ENCODE peak calls at places on chromosomes 12 and 14, in nine cellular contexts. S is stimulated activated CD4-positive, alpha-beta T cell treated with anti-CD3 and anti-CD28 coated beads, Interleukin-2, amount 100 ng/mL, for 24 hours; F is T-helper 2 cell; U is adrenal gland; O is left ventricle myocardium inferior; N is mesothelial cell of epicardium; T is stimulated activated naive CD8-positive, alpha-beta T cell treated with anti-CD3 and anti-CD28 coated beads, Interleukin-15, amount 100 ng/mL, for 72 hours; I is COR-L47; L is nucleus accumbens. Y is an unnamed sample.

GRCh38 chr14:105465209-105466031 is 9.2 kb upstream of the CRIP2 start:
- DNase-seq in I (peak; percentile 33), F (no peak), S (no peak), T (no peak), L (no peak), N (no peak), U (no peak), O (peak; percentile 71), Y (no peak)

GRCh38 chr14:20934148-20934762 is 21.0 kb upstream of the RNASE2 start:
- DNase-seq in S (peak; percentile 63), U (peak; percentile 21), F (no peak), L (no peak), N (peak; percentile 39), I (no peak), O (peak; percentile 20), T (peak; percentile 18), Y (no peak)

GRCh38 chr12:32379213-32379612 is 20.1 kb upstream of the FGD4 start:
- DNase-seq in O (no peak), T (no peak), N (no peak), L (no peak), S (no peak), U (no peak), F (no peak), I (no peak), Y (no peak)

GRCh38 chr12:116130431-116130830 is 147.1 kb downstream of the MED13L start:
- DNase-seq in F (no peak), U (no peak), N (no peak), L (no peak), O (no peak), S (no peak), I (no peak), T (no peak), Y (no peak)

GRCh38 chr12:18578191-18578590 is 159.6 kb downstream of the PLCZ1 start:
- DNase-seq in S (no peak), L (no peak), U (no peak), F (no peak), O (no peak), T (no peak), I (no peak), N (no peak), Y (no peak)

GRCh38 chr12:56021882-56022497 is 1.1 kb downstream of the IKZF4 start:
- DNase-seq in T (no peak), O (no peak), N (no peak), U (no peak), F (no peak), I (no peak), L (no peak), S (no peak), Y (no peak)

GRCh38 chr14:87705439-87705896 is 287.5 kb downstream of the GALC start:
- DNase-seq in T (no peak), I (no peak), O (no peak), U (no peak), N (no peak), F (no peak), S (no peak), L (no peak), Y (no peak)

GRCh38 chr12:51871918-51872688 is 15.8 kb upstream of the ANKRD33 start:
- DNase-seq in F (no peak), N (no peak), U (no peak), O (no peak), I (no peak), L (no peak), S (no peak), T (no peak), Y (no peak)

GRCh38 chr12:128408669-128409068 is 141.7 kb downstream of the TMEM132C start:
- DNase-seq in U (no peak), T (no peak), O (no peak), I (no peak), F (no peak), S (no peak), L (peak; percentile 6), N (no peak), Y (no peak)